ENCODE peak calls at places on chromosomes 6 and 20, in six cellular contexts. N is keratinocyte, V is Right ventricle myocardium superior, W is NCI-H524, R is GM12878, S is dorsolateral prefrontal cortex. Q is an unnamed sample.

GRCh38 chr6:169702640-169703246 is 817 bp downstream of the C6orf120 start:
- DNase-seq in N (no peak), V (no peak), W (peak; percentile 64), R (no peak), S (no peak), Q (no peak)

GRCh38 chr6:91352878-91353277 is 766.0 kb upstream of the MAP3K7 start:
- DNase-seq in N (no peak), V (no peak), W (no peak), R (no peak), S (no peak), Q (no peak)

GRCh38 chr20:38631155-38632022 is 29.8 kb downstream of the ARHGAP40 start:
- DNase-seq in N (no peak), V (no peak), W (no peak), R (no peak), S (no peak), Q (no peak)

GRCh38 chr6:2854394-2854982 is 12.8 kb upstream of the SERPINB1 start:
- DNase-seq in N (no peak), V (no peak), W (no peak), R (no peak), S (no peak), Q (no peak)

GRCh38 chr20:9110916-9111432 is 42.1 kb downstream of the PLCB4 start:
- DNase-seq in N (no peak), V (no peak), W (no peak), R (no peak), S (no peak), Q (no peak)

GRCh38 chr20:57633945-57634491 is 13.8 kb upstream of the ZBP1 start:
- DNase-seq in N (no peak), V (no peak), W (no peak), R (no peak), S (no peak), Q (no peak)

GRCh38 chr6:12649325-12649724 is 67.2 kb upstream of the PHACTR1 start:
- DNase-seq in N (no peak), V (no peak), W (no peak), R (no peak), S (no peak), Q (no peak)

GRCh38 chr6:6783736-6784135 is 195.2 kb downstream of the LY86 start:
- DNase-seq in N (no peak), V (no peak), W (no peak), R (no peak), S (no peak), Q (no peak)

GRCh38 chr6:73129653-73130443 is 95.4 kb downstream of the KHDC1L start:
- DNase-seq in N (peak; percentile 48), V (peak; percentile 79), W (peak; percentile 95), R (peak; percentile 39), S (peak; percentile 83), Q (no peak)

GRCh38 chr20:34268851-34269668 is 27.8 kb downstream of the ASIP start:
- DNase-seq in N (no peak), V (peak; percentile 55), W (no peak), R (no peak), S (peak; percentile 35), Q (no peak)

GRCh38 chr6:43089874-43090556 is 13.9 kb downstream of the PTK7 start:
- DNase-seq in N (no peak), V (no peak), W (no peak), R (no peak), S (no peak), Q (no peak)

GRCh38 chr6:16769131-16769985 is 8.1 kb upstream of the ATXN1 start:
- DNase-seq in N (no peak), V (no peak), W (no peak), R (no peak), S (no peak), Q (no peak)

Q was measured in anterior cingulate cortex.